ENCODE peak calls at places on chromosomes 1 and 21, in five cellular contexts. B is H9, D is neuronal stem cell, T is trophoblast cell, P is H1. L is an unnamed sample.

GRCh38 chr1:204859885-204860284 is 10.8 kb upstream of the NFASC start:
- DNase-seq in B (no peak), D (no peak), T (peak), P (no peak), L (no peak)

GRCh38 chr21:44466996-44467858 is 11.9 kb downstream of the LRRC3 start:
- DNase-seq in B (no peak), D (no peak), T (no peak), P (no peak), L (no peak)

GRCh38 chr1:26999440-26999987 is 6.0 kb downstream of the TRNP1 start:
- DNase-seq in B (peak), D (peak), T (peak), P (peak), L (peak)

GRCh38 chr1:21896652-21897532 is 40.2 kb downstream of the HSPG2 start:
- DNase-seq in B (no peak), D (no peak), T (peak), P (no peak), L (no peak)

GRCh38 chr21:26846036-26846931 is 1.1 kb upstream of the ADAMTS1 start:
- DNase-seq in B (peak), D (peak), T (peak), P (no peak), L (peak)

GRCh38 chr1:41536296-41536695 is 51.8 kb upstream of the EDN2 start:
- DNase-seq in B (no peak), D (no peak), T (no peak), P (no peak), L (no peak)

GRCh38 chr1:228273720-228274451 is 66.0 kb downstream of the OBSCN start:
- DNase-seq in B (peak), D (no peak), T (no peak), P (no peak), L (no peak)

GRCh38 chr1:201536542-201536941 is 2.4 kb upstream of the NAV1 start:
- DNase-seq in B (no peak), D (no peak), T (peak), P (no peak), L (peak)

GRCh38 chr1:56469640-56470371 is 109.6 kb downstream of the PLPP3 start:
- DNase-seq in B (no peak), D (no peak), T (peak), P (no peak), L (peak)
- H2BK12ac ChIP-seq in B (no peak), D (no peak), T (no peak), P (no peak), L (no peak)

GRCh38 chr1:174841747-174842146 is 158.0 kb upstream of the CACYBP start:
- DNase-seq in B (no peak), D (no peak), T (no peak), P (no peak), L (no peak)

GRCh38 chr1:174839211-174839610 is 160.5 kb upstream of the CACYBP start:
- DNase-seq in B (no peak), D (no peak), T (no peak), P (no peak), L (no peak)

GRCh38 chr1:174836543-174836942 is 163.2 kb upstream of the CACYBP start:
- DNase-seq in B (no peak), D (no peak), T (no peak), P (no peak), L (no peak)

GRCh38 chr1:174837386-174837785 is 162.4 kb upstream of the CACYBP start:
- DNase-seq in B (no peak), D (no peak), T (no peak), P (no peak), L (no peak)
- H2BK12ac ChIP-seq in B (no peak), D (no peak), T (no peak), P (no peak), L (no peak)

GRCh38 chr1:29544406-29544805 is 308.1 kb downstream of the PTPRU start:
- DNase-seq in B (no peak), D (no peak), T (no peak), P (no peak), L (no peak)

GRCh38 chr1:29548091-29548490 is 311.8 kb downstream of the PTPRU start:
- DNase-seq in B (no peak), D (no peak), T (no peak), P (no peak), L (no peak)

GRCh38 chr1:29549001-29549400 is 312.7 kb downstream of the PTPRU start:
- DNase-seq in B (no peak), D (no peak), T (no peak), P (no peak), L (no peak)

GRCh38 chr1:29547300-29547699 is 311.0 kb downstream of the PTPRU start:
- DNase-seq in B (no peak), D (no peak), T (no peak), P (no peak), L (no peak)

GRCh38 chr1:29546496-29546895 is 310.2 kb downstream of the PTPRU start:
- DNase-seq in B (no peak), D (no peak), T (no peak), P (no peak), L (no peak)
- H2BK12ac ChIP-seq in B (no peak), D (no peak), T (no peak), P (no peak), L (no peak)

GRCh38 chr1:247913786-247914185 is 6.3 kb upstream of the OR2T8 start:
- DNase-seq in B (no peak), D (no peak), T (no peak), P (no peak), L (no peak)
- H2BK12ac ChIP-seq in B (no peak), D (no peak), T (no peak), P (no peak), L (no peak)